ENCODE peak calls at places on chromosomes 6 and 20, in five cellular contexts. T, O, H, E and Q are unnamed samples.
A peak's percentile ranks its signal among the peaks of the same experiment; 100 is the strongest.

GRCh38 chr20:51600016-51600420 is 57.5 kb upstream of the NFATC2 start:
- DNase-seq in E (no peak), H (peak; percentile 50), T (no peak), O (no peak), Q (no peak)

GRCh38 chr6:49001856-49002255 is 461.2 kb downstream of the MMUT start:
- DNase-seq in H (no peak), O (no peak), T (no peak), E (no peak), Q (no peak)

GRCh38 chr6:142802124-142802523 is 142.9 kb downstream of the HIVEP2 start:
- DNase-seq in T (no peak), O (no peak), E (no peak), H (peak; percentile 26), Q (peak; percentile 92)

GRCh38 chr6:119124079-119124824 is 45.8 kb upstream of the FAM184A start:
- DNase-seq in T (no peak), E (no peak), O (no peak), H (no peak), Q (no peak)

GRCh38 chr6:27582928-27583725 is 110.2 kb upstream of the ZNF184 start:
- DNase-seq in E (no peak), O (no peak), T (no peak), H (peak; percentile 19), Q (no peak)

GRCh38 chr6:42914546-42914945 is 1.3 kb upstream of the PTCRA start:
- DNase-seq in O (no peak), E (no peak), T (no peak), H (no peak), Q (no peak)

GRCh38 chr6:15310680-15311079 is 64.8 kb downstream of the JARID2 start:
- DNase-seq in T (no peak), O (no peak), H (no peak), E (no peak), Q (no peak)

GRCh38 chr6:96014846-96015245 is 928 bp upstream of the FUT9 start:
- DNase-seq in E (no peak), O (no peak), T (no peak), H (no peak), Q (no peak)

GRCh38 chr6:83708970-83709747 is at the start of gene SNAP91:
- DNase-seq in H (peak; percentile 92), E (no peak), O (peak; percentile 72), T (no peak), Q (no peak)

GRCh38 chr20:33875055-33875454 is 63.9 kb downstream of the CHMP4B start:
- DNase-seq in E (no peak), O (no peak), T (peak; percentile 28), H (no peak), Q (no peak)

GRCh38 chr6:32963870-32964269 is 4.5 kb upstream of the BRD2 start:
- DNase-seq in O (no peak), E (no peak), H (no peak), T (no peak), Q (no peak)

GRCh38 chr6:106084106-106084963 is 1.8 kb upstream of the PRDM1 start:
- DNase-seq in T (no peak), H (peak; percentile 70), E (no peak), O (no peak), Q (peak; percentile 88)

GRCh38 chr20:46580613-46581012 is 30.2 kb upstream of the OCSTAMP start:
- DNase-seq in H (no peak), T (no peak), E (no peak), O (no peak), Q (peak; percentile 32)

GRCh38 chr6:118680452-118681095 is 29.2 kb upstream of the CEP85L start:
- DNase-seq in O (no peak), T (no peak), E (no peak), H (no peak), Q (no peak)

GRCh38 chr20:4369798-4370124 is 351.9 kb upstream of the PRND start:
- DNase-seq in O (no peak), E (no peak), T (no peak), H (no peak), Q (peak; percentile 30)

GRCh38 chr6:121776054-121776453 is 340.6 kb downstream of the GJA1 start:
- DNase-seq in E (no peak), T (no peak), H (no peak), O (no peak), Q (no peak)

GRCh38 chr20:58070664-58071499 is 157.6 kb downstream of the ANKRD60 start:
- DNase-seq in T (no peak), E (no peak), H (no peak), O (no peak), Q (no peak)
- TF ChIP-seq CTCF in T (no peak), E (no peak), H (no peak), O (no peak), Q (no peak)

GRCh38 chr6:127341471-127342202 is 1.8 kb downstream of the ECHDC1 start:
- DNase-seq in T (no peak), O (no peak), E (no peak), H (no peak), Q (no peak)
- H3K27ac ChIP-seq in T (no peak overlapping the region), O (peak overlapping the region; percentile 73), E (no peak overlapping the region), H (peak overlapping the region; percentile 94), Q (no peak overlapping the region)

DNA sequence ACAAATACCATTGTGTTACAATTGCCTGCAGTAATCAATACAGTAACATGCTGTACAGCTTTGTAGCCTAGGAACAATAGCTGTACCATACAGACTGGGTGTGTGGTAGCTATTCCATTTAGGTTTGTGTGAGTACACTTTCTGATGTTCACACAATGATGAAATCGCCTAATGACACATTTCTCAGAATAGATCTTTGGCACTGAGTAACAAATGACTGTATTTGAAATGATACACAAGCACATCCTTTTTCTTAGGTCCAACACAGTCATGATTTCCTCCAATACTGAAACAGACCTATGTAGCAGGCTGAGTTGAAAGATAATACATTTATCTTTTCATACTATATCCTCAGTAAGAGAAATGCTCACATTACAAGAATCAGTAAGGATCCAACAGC is 13.9 kb downstream of the KHDRBS2 start:
- DNase-seq in T (no peak), E (no peak), H (no peak), O (no peak), Q (no peak)
- TF ChIP-seq CTCF in T (no peak), E (no peak), H (no peak), O (no peak), Q (no peak)

DNA sequence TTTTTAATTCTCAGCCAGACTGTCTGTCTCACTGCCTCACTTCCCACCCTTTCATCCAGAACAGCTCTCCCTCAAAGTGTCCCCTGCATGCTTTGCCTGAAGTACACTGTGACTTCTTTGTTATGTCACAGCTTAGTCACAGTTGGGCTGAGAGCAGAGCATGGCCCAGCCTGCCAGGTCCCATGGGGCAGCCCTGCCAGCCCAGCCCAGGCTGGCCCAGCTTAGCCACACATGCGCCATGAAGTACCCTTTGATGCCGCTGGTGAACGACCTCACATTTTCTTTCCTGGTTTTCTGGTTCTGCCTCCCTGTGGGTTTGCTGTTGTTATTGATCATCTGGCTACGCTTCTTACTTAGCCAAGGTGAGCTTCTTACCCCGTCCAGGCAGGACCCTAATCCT is at the start of gene ADIG:
- DNase-seq in T (no peak), E (peak; percentile 48), H (peak; percentile 36), O (no peak), Q (no peak)
- H3K27ac ChIP-seq in T (no peak within 1 kb of the TSS), E (no peak within 1 kb of the TSS), H (no peak within 1 kb of the TSS), O (no peak within 1 kb of the TSS), Q (no peak within 1 kb of the TSS)

DNA sequence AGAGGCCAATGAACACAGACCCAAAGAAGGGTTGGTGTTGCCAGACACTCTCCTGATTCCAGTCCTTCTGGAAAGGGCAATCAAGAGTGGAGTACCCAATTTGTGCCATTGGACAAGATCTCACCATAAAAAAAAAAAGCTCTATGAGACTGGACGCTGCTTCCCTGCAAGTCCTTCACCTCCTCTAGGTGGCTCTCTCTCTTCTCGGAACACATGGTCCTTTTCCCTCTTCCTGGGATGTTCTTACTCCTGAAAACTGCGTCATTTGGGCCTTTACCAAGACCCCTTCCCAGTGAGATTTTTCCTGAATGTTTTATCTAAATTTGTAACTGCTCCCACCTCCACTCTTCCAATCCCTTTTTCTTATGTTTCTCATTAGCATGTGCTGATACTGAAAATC is 280.8 kb downstream of the FOXA2 start:
- DNase-seq in O (no peak), H (peak; percentile 4), T (no peak), E (no peak), Q (no peak)
- TF ChIP-seq CTCF in O (no peak), H (no peak), T (no peak), E (no peak), Q (peak; percentile 28)

GRCh38 chr20:48326868-48327267 is 500.9 kb downstream of the PREX1 start:
- DNase-seq in E (peak; percentile 29), H (no peak), T (no peak), O (no peak), Q (no peak)
- H3K27ac ChIP-seq in E (no peak overlapping the region), H (no peak overlapping the region), T (no peak overlapping the region), O (no peak overlapping the region), Q (no peak overlapping the region)

GRCh38 chr20:60137657-60138245 is 179.5 kb downstream of the CDH26 start:
- DNase-seq in O (no peak), T (no peak), E (no peak), H (no peak), Q (no peak)
- TF ChIP-seq CTCF in O (peak; percentile 38), T (no peak), E (peak; percentile 30), H (peak; percentile 10), Q (peak; percentile 67)

DNA sequence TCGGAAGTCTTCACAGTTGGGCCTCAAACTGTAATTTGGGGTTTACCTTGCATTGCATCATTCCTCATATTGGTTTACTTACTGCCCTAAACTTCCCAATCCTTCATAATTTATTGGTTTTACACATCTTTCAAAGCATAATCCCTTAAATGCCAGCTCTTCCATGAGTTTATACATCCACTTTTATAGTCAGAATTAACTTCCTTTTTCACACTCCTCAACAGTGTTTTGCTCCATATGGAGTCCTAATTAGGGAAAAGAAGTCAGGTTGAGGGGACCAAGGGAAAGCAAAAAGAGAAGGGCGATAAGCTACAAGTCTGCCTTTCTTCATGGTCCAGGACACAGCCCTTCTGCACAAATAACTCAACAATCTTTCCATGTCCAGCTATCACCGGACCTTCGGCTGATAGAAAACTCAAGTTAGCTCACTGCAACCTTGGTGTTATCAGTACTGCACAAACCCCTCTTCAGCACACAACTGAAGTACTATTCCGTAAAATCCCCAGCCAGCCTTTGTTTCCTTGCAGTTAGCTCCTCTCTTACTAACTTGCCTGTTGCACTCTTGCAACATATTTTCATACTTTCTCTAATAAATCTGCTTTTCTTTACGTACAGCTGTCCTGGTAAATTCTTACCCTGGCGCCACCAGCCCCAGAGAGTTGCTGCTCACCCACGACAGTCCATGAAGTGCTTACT is 2.0 kb downstream of the EEF1E1 start:
- DNase-seq in T (no peak), H (no peak), O (no peak), E (no peak), Q (no peak)
- H3K27ac ChIP-seq in T (no peak overlapping the region), H (no peak overlapping the region), O (no peak overlapping the region), E (no peak overlapping the region), Q (no peak overlapping the region)